ENCODE peak calls at places on chromosomes 11 and 22, in five cellular contexts. Q is SJSA1, H is GM23338, V is GM12865, A is NCI-H1417. Z is an unnamed sample.

GRCh38 chr11:32386770-32387377 is 48.5 kb downstream of the WT1 start:
- DNase-seq in Q (no peak), H (no peak), V (no peak), A (no peak), Z (peak; percentile 8)

GRCh38 chr22:36395922-36396321 is 8.2 kb upstream of the MYH9 start:
- DNase-seq in Q (no peak), H (no peak), V (no peak), A (no peak), Z (no peak)

GRCh38 chr11:78787696-78788095 is 213.0 kb upstream of the NARS2 start:
- DNase-seq in Q (no peak), H (no peak), V (no peak), A (no peak), Z (no peak)

GRCh38 chr22:44994399-44995281 is 15.2 kb downstream of the PHF21B start:
- DNase-seq in Q (no peak), H (no peak), V (no peak), A (no peak), Z (no peak)

GRCh38 chr11:70580036-70580805 is 181.9 kb downstream of the CTTN start:
- DNase-seq in Q (no peak), H (no peak), V (no peak), A (no peak), Z (peak; percentile 39)

GRCh38 chr11:34358258-34358665 is 452 bp upstream of the ABTB2 start:
- DNase-seq in Q (peak; percentile 59), H (peak; percentile 75), V (no peak), A (peak; percentile 77), Z (peak; percentile 88)

GRCh38 chr11:67354314-67355022 is 1.1 kb upstream of the POLD4 start:
- DNase-seq in Q (peak; percentile 95), H (no peak), V (no peak), A (no peak), Z (peak; percentile 80)

GRCh38 chr11:65560555-65561418 is 2.6 kb upstream of the LTBP3 start:
- DNase-seq in Q (peak; percentile 81), H (peak; percentile 83), V (no peak), A (peak; percentile 37), Z (peak; percentile 72)

GRCh38 chr11:26626346-26626745 is 54.3 kb upstream of the MUC15 start:
- DNase-seq in Q (no peak), H (no peak), V (no peak), A (no peak), Z (no peak)

GRCh38 chr22:23749747-23750373 is 1.1 kb downstream of the ZNF70 start:
- DNase-seq in Q (no peak), H (no peak), V (no peak), A (no peak), Z (no peak)

GRCh38 chr22:48139776-48140175 is 1377.3 kb downstream of the TBC1D22A start:
- DNase-seq in Q (no peak), H (no peak), V (no peak), A (no peak), Z (no peak)

GRCh38 chr11:35077709-35078695 is 61.0 kb upstream of the CD44 start:
- DNase-seq in Q (peak; percentile 55), H (no peak), V (peak; percentile 87), A (no peak), Z (no peak)

GRCh38 chr11:105489431-105489830 is 120.4 kb upstream of the GRIA4 start:
- DNase-seq in Q (no peak), H (no peak), V (no peak), A (no peak), Z (no peak)

GRCh38 chr11:8614497-8614896 is 20.5 kb upstream of the STK33 start:
- DNase-seq in Q (no peak), H (no peak), V (no peak), A (no peak), Z (no peak)

GRCh38 chr22:20431520-20432237 is 5.9 kb downstream of the SCARF2 start:
- DNase-seq in Q (no peak), H (peak; percentile 43), V (no peak), A (no peak), Z (no peak)

GRCh38 chr11:122343247-122343646 is 227.2 kb upstream of the BLID start:
- DNase-seq in Q (no peak), H (no peak), V (no peak), A (no peak), Z (no peak)

GRCh38 chr11:104254347-104254746 is 90.4 kb upstream of the PDGFD start:
- DNase-seq in Q (no peak), H (peak; percentile 92), V (peak; percentile 58), A (no peak), Z (peak; percentile 84)

GRCh38 chr11:19242184-19242932 is 1.6 kb upstream of the E2F8 start:
- DNase-seq in Q (no peak), H (peak; percentile 48), V (no peak), A (no peak), Z (peak; percentile 67)

GRCh38 chr11:77252555-77253270 is 48.8 kb downstream of the GDPD4 start:
- DNase-seq in Q (no peak), H (no peak), V (no peak), A (no peak), Z (no peak)

GRCh38 chr11:61682093-61682732 is 2.0 kb downstream of the DAGLA start:
- DNase-seq in Q (no peak), H (no peak), V (no peak), A (no peak), Z (no peak)

GRCh38 chr22:22884010-22884887 is 3.4 kb upstream of the IGLL5 start:
- DNase-seq in Q (peak; percentile 64), H (peak; percentile 88), V (peak; percentile 89), A (peak; percentile 43), Z (peak; percentile 88)

GRCh38 chr11:92969293-92969633 is 188 bp upstream of the MTNR1B start:
- DNase-seq in Q (no peak), H (peak; percentile 50), V (no peak), A (no peak), Z (peak; percentile 36)

GRCh38 chr22:41939981-41940852 is 6.7 kb downstream of the CENPM start:
- DNase-seq in Q (no peak), H (peak; percentile 34), V (peak; percentile 98), A (no peak), Z (peak; percentile 49)

GRCh38 chr11:10900686-10901415 is 43.0 kb upstream of the ZBED5 start:
- DNase-seq in Q (no peak), H (no peak), V (no peak), A (no peak), Z (no peak)

GRCh38 chr11:122235615-122236014 is 119.6 kb upstream of the BLID start:
- DNase-seq in Q (peak; percentile 40), H (no peak), V (no peak), A (peak; percentile 87), Z (peak; percentile 5)

GRCh38 chr11:118918128-118918685 is 7.5 kb downstream of the BCL9L start:
- DNase-seq in Q (peak; percentile 31), H (peak; percentile 85), V (no peak), A (peak; percentile 25), Z (peak; percentile 97)

GRCh38 chr22:24146791-24147353 is 34.4 kb upstream of the SUSD2 start:
- DNase-seq in Q (peak; percentile 91), H (peak; percentile 42), V (no peak), A (no peak), Z (no peak)

GRCh38 chr11:123314972-123315371 is 115.1 kb upstream of the GRAMD1B start:
- DNase-seq in Q (no peak), H (no peak), V (no peak), A (no peak), Z (no peak)

GRCh38 chr11:57405271-57405890 is 14.9 kb upstream of the PRG2 start:
- DNase-seq in Q (no peak), H (no peak), V (no peak), A (no peak), Z (no peak)

GRCh38 chr22:44131412-44131811 is 49.3 kb upstream of the PARVG start:
- DNase-seq in Q (no peak), H (no peak), V (no peak), A (no peak), Z (no peak)

GRCh38 chr11:34155057-34155758 is 49.8 kb downstream of the NAT10 start:
- DNase-seq in Q (no peak), H (no peak), V (no peak), A (peak; percentile 33), Z (no peak)

Z was measured in ELF-1.